ENCODE peak calls at places on chromosomes 1 and 21, in nine cellular contexts. T is retinal pigment epithelial cell; L is globus pallidus; X is NCI-H69; S is T-helper 2 cell; H is glomerular endothelial cell; M is endodermal cell; E is stimulated activated naive CD8-positive, alpha-beta T cell treated with anti-CD3 and anti-CD28 coated beads, Interleukin-15, amount 100 ng/mL, for 72 hours; C is substantia nigra. J is an unnamed sample.

GRCh38 chr1:99621340-99621901 is 24.5 kb upstream of the PALMD start:
- DNase-seq in T (peak), L (no peak), X (no peak), S (no peak), H (no peak), M (no peak), E (no peak), C (no peak), J (no peak)

GRCh38 chr1:113269577-113269976 is 120.7 kb upstream of the MAGI3 start:
- DNase-seq in T (no peak), L (no peak), X (peak), S (no peak), H (no peak), M (no peak), E (no peak), C (no peak), J (no peak)

GRCh38 chr1:117662667-117663066 is 56.8 kb downstream of the TENT5C start:
- DNase-seq in T (no peak), L (no peak), X (no peak), S (no peak), H (no peak), M (no peak), E (no peak), C (no peak), J (no peak)

GRCh38 chr21:36807421-36808004 is 108.6 kb downstream of the SIM2 start:
- DNase-seq in T (no peak), L (no peak), X (no peak), S (no peak), H (no peak), M (no peak), E (no peak), C (no peak), J (peak)

GRCh38 chr1:18100493-18101063 is 7.0 kb upstream of the IGSF21 start:
- DNase-seq in T (peak), L (peak), X (peak), S (no peak), H (peak), M (peak), E (peak), C (peak), J (no peak)

GRCh38 chr1:154418062-154418897 is 13.1 kb downstream of the IL6R start:
- DNase-seq in T (peak), L (no peak), X (peak), S (peak), H (no peak), M (peak), E (no peak), C (no peak), J (peak)

GRCh38 chr1:8980656-8981055 is 35.0 kb downstream of the CA6 start:
- DNase-seq in T (no peak), L (no peak), X (no peak), S (no peak), H (no peak), M (no peak), E (no peak), C (no peak), J (no peak)

GRCh38 chr1:203506821-203507220 is 12.9 kb downstream of the OPTC start:
- DNase-seq in T (no peak), L (no peak), X (no peak), S (no peak), H (no peak), M (no peak), E (no peak), C (no peak), J (no peak)

GRCh38 chr1:2290595-2291510 is 62.7 kb downstream of the SKI start:
- DNase-seq in T (peak), L (peak), X (no peak), S (peak), H (peak), M (no peak), E (peak), C (peak), J (no peak)

GRCh38 chr1:71427066-71427465 is 346.2 kb upstream of the ZRANB2 start:
- DNase-seq in T (no peak), L (no peak), X (peak), S (no peak), H (no peak), M (no peak), E (no peak), C (no peak), J (no peak)

GRCh38 chr1:240188139-240188538 is 96.5 kb downstream of the FMN2 start:
- DNase-seq in T (no peak), L (peak), X (no peak), S (no peak), H (no peak), M (no peak), E (no peak), C (no peak), J (no peak)

GRCh38 chr1:15220825-15221431 is 26.1 kb upstream of the FHAD1 start:
- DNase-seq in T (no peak), L (no peak), X (no peak), S (no peak), H (no peak), M (no peak), E (no peak), C (no peak), J (no peak)

GRCh38 chr1:43844114-43844513 is 89.5 kb upstream of the ARTN start:
- DNase-seq in T (no peak), L (no peak), X (no peak), S (no peak), H (no peak), M (no peak), E (no peak), C (no peak), J (no peak)

J was measured in epithelial cell of proximal tubule.